ENCODE peak calls at places on chromosomes 6 and 20, in seven cellular contexts. U is H1, T is heart right ventricle, P is WERI-Rb-1, H is fibroblast of lung, W is tibial artery, C is H9. Z is an unnamed sample. For H3K9me3, the result is how much of the 10 kb centered on the place peaks cover.

GRCh38 chr6:1764584-1764983 is 154.9 kb downstream of the FOXC1 start:
- DNase-seq in U (no peak), T (no peak), P (no peak), H (no peak), W (no peak), C (no peak), Z (no peak)

GRCh38 chr6:54060286-54060685 is 51.0 kb upstream of the MLIP start:
- DNase-seq in U (no peak), T (no peak), P (no peak), H (peak), W (no peak), C (no peak), Z (no peak)

GRCh38 chr6:49145280-49145679 is 317.8 kb downstream of the MMUT start:
- DNase-seq in U (no peak), T (no peak), P (no peak), H (no peak), W (no peak), C (no peak), Z (no peak)

GRCh38 chr6:36301781-36302180 is 31.9 kb downstream of the PNPLA1 start:
- DNase-seq in U (no peak), T (no peak), P (no peak), H (no peak), W (no peak), C (no peak), Z (no peak)

GRCh38 chr20:610130-611046 is at the start of gene TCF15:
- DNase-seq in U (no peak), T (peak), P (peak), H (peak), W (no peak), C (peak), Z (no peak)

GRCh38 chr20:11063459-11063858 is 389.7 kb upstream of the JAG1 start:
- DNase-seq in U (no peak), T (no peak), P (no peak), H (no peak), W (no peak), C (no peak), Z (no peak)

GRCh38 chr6:20409427-20409971 is 7.8 kb downstream of the E2F3 start:
- DNase-seq in U (no peak), T (no peak), P (no peak), H (peak), W (no peak), C (no peak), Z (no peak)

GRCh38 chr20:40191573-40191972 is 497.5 kb downstream of the MAFB start:
- DNase-seq in U (no peak), T (no peak), P (no peak), H (no peak), W (peak), C (no peak), Z (no peak)

GRCh38 chr6:11164717-11165646 is 53.5 kb upstream of the ERVFRD-1 start:
- DNase-seq in U (no peak), T (no peak), P (no peak), H (no peak), W (no peak), C (no peak), Z (no peak)

GRCh38 chr6:77906070-77906469 is 253.2 kb downstream of the MEI4 start:
- DNase-seq in U (no peak), T (no peak), P (no peak), H (no peak), W (no peak), C (no peak), Z (no peak)

DNA sequence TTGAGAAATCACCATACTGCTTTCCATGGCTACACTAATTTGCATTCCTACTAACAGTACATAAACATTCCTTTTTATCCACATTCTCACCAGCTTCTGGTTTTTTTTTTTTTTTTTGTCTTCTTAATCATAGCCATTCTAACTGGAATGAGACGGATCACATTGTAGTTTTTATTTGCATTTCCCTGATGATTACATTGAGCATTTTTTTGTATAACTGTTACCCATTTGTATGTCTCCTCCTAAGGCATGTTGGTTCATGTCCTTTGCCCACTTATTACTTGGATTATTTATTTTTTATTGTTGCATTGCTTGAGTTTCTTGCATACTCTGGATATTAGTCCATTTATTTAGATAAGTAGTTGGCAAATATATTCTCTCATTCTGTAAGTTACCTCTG is 258.0 kb downstream of the MEI4 start:
- DNase-seq in U (no peak), T (no peak), P (no peak), H (no peak), W (no peak), C (no peak), Z (no peak)
- H3K9me3 ChIP-seq in U (under half), T (under half), P (under half), H (under half), W (under half), C (under half), Z (under half)

DNA sequence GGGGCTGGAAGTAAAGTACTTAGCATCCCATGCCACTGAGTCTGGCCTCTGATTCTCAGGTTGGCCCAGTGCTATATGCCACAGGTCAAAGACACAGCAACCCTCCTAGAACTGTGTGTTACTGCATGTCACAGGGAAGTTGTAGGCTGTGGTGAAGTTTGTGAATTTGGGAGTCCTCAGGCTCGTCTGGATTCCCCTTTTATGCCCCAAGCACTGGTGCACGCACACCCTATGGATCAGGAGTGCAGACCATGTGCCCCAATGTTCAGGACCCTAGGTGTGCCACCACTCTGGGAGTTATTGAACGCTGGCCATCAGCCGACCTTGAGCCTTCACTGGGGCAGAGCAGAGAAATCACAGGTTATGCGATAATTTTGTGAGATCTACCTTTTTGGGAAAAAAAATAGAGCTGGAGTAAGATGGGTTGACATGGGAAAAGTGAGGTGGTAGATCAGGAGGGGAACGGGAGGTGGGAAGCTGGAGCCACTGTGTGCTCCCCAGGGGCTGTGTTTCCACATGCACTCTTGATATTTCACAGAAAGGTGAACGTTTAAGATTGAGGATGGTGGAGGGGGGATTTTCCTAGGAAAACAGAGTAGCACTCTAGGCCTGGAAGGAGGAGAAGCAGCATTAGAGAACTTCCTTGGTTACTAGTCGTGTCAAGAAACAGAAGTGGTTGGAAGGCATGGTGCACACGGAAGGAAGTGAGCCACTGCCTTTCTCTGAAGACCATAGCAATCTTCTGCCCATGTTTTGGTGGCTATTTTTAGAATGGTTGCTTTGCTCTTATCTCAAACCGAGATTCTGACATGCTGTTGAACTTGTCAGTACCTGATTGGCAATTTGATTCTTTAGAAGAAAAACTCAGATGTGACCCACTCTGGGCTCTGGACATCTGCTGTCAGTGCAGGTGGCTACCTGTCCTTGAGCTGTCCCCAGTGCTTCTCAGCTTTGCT is 44.1 kb downstream of the DUSP22 start:
- DNase-seq in U (no peak), T (no peak), P (no peak), H (no peak), W (peak), C (no peak), Z (no peak)
- H3K9me3 ChIP-seq in U (under half), T (under half), P (under half), H (under half), W (under half), C (half or more), Z (under half)

DNA sequence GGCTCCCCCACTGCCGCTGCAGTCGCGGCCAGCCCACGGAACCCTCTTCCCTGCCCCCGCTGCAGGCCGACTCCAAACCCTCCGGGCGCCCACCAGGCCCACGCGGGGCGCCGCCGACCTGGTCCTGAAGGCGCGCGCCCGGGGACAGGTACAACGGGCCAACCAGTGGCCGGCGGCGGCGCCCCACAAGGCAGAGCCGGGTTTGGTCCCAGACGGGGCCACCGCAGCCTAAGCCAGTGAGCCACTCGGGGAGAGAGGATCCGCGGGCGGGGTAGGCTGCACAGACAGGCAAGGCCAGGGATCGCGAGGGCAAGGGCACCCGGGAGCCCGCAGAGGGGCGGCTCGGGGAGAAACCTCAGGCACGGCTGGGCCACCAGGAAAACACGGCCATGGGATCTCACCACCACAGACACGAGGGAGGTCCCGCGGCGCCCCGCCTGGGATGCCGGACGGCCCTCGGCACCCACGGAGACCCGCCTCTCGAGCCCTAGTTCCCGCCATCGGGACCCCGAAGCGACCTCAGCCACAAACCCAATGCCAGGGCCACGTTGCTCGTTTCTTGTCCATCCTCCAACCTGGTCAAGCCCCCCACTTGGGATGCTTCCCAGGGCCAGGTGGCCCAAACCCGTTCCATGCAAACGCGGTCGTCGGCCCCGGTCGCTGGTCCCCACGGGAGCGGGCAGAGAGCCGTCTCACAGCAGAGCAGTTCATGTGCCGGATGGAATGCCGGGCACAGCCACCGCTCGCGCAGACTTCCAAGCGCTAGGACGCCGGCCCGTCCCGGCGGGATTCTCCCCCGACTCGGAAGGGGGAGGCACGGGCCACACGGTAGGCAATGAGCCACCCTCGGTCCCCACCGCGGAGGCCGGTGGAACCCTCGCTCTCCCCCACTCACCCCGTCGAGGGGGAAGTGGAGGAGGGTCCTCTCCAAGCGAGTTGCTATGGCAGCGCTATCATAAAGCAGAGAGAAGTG is 1956.6 kb upstream of the DEFB115 start:
- DNase-seq in U (no peak), T (no peak), P (no peak), H (no peak), W (no peak), C (no peak), Z (no peak)
- H3K9me3 ChIP-seq in U (half or more), T (under half), P (under half), H (under half), W (under half), C (half or more), Z (under half)

DNA sequence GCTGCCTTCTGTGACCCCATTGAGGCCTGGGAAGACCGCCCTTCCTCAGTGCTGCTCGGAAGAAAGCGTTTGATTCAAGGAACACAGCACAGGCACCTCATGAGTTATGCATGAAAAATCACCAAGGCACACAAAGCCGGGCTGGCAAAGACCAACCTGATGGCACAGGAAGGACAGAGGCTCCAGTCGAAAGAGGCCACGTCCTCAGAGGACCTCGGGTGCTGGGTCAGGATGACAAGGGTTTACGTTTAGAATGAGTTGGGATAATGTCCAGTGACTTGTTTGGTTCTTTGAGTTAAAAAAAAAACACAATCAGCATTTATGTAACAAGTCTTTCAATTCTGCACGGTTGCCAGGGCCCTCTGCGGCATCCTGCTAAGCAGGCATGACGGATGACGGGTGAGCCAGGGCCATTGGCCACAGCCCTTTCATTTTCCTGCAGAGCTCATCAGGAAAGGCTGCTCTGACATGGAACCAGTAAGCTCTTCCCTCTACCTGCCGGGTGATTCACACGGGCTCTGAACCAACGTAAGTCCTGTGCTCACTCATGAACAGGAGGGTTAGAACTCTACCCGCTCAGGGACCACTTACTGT is 112.8 kb downstream of the DACT2 start:
- DNase-seq in U (no peak), T (no peak), P (no peak), H (no peak), W (no peak), C (no peak), Z (no peak)
- H3K9me3 ChIP-seq in U (under half), T (under half), P (under half), H (under half), W (under half), C (under half), Z (under half)

GRCh38 chr6:165227644-165228329 is 81.6 kb downstream of the C6orf118 start:
- DNase-seq in U (no peak), T (no peak), P (no peak), H (peak), W (no peak), C (no peak), Z (no peak)
- H3K9me3 ChIP-seq in U (under half), T (under half), P (under half), H (under half), W (under half), C (under half), Z (under half)

DNA sequence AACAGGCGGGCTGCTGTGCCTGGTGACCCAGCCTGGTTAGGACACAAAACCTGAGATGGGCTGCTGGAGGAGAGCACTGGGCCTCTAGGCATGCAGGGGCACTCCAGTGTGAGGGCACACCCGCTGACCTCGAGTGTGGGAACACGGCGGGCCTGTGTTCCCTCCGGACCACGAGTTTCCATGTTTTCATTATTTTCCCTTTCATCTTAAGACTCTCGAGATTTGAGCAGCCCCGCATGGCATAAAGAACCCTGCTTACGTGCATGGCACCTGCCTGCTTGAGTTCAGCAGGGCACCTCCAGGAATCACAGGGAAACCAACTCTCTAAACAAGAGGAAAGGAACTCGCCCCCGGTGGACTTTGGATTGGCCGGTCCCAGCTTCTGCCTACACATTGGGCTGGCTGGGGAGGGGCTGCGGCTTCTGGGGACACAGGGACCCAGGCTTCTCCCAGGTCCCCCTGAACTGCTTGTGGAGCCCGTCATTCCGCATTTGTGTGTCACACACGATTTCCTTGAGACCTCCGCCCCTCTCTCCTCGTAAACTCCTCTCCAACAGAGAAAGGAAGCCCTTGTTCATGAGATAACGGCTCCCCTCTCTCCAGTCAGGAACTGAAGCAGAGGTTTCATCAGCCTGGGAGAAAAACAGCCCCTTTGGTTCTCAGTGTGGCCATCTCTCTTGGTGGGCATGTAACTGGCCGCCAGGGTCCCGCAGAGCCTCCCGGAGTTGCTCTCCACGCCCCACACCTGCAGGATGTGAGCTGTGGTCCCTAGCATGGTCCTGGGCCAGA is 181.8 kb downstream of the TTLL2 start:
- DNase-seq in U (no peak), T (no peak), P (no peak), H (no peak), W (no peak), C (no peak), Z (no peak)
- H3K9me3 ChIP-seq in U (under half), T (under half), P (under half), H (under half), W (under half), C (under half), Z (under half)

GRCh38 chr6:61200444-61200843 is 1085.6 kb downstream of the KHDRBS2 start:
- DNase-seq in U (no peak), T (no peak), P (no peak), H (no peak), W (no peak), C (no peak), Z (no peak)

DNA sequence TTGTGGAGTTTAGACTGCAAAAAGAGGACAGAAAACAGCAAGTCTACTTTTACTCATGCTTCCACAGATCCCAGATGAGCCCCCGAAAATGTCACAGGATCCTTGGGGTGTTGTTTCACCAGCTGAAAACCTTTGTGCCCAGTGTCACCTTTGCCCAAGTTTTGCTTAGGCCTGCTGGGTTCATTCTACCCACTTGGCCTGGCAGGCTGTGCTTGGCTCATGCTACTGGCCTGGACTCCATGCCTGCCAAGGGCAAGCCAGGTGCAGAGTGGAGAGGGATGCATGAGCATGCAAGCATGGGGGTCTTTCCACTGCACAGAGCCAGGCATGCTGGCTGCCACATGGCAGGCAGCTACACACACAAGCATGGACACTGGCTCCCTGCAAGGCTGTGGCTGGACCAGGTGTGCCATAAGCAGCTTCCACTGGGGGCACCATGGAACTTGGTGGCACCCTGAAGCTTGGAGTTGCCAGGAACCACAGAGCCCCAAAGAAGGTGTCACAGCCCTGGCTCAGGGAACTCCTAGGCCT is 1082.0 kb downstream of the KHDRBS2 start:
- DNase-seq in U (no peak), T (no peak), P (no peak), H (no peak), W (no peak), C (no peak), Z (no peak)
- H3K9me3 ChIP-seq in U (under half), T (under half), P (under half), H (under half), W (under half), C (under half), Z (under half)

GRCh38 chr6:170095273-170095976 is 195.5 kb downstream of the DLL1 start:
- DNase-seq in U (no peak), T (no peak), P (no peak), H (no peak), W (peak), C (peak), Z (no peak)
- H3K9me3 ChIP-seq in U (under half), T (under half), P (under half), H (under half), W (under half), C (under half), Z (under half)

GRCh38 chr6:86331265-86331840 is 606.0 kb upstream of the HTR1E start:
- DNase-seq in U (no peak), T (peak), P (no peak), H (no peak), W (no peak), C (no peak), Z (no peak)

GRCh38 chr6:86331889-86332288 is 605.4 kb upstream of the HTR1E start:
- DNase-seq in U (no peak), T (no peak), P (no peak), H (no peak), W (no peak), C (no peak), Z (no peak)
- H3K9me3 ChIP-seq in U (under half), T (under half), P (under half), H (under half), W (under half), C (under half), Z (under half)

Z was measured in thoracic aorta.